ENCODE peak calls at places on chromosomes 12 and 14, in six cellular contexts. T is pancreas; L is iPS DF 6.9; E is CD4-positive, alpha-beta memory T cell; Z is prostate gland; J is tibial artery. A is an unnamed sample. For H3K4me1 and H3K27me3, the result is how much of the 10 kb centered on the place peaks cover.

GRCh38 chr12:122449317-122449716 is 26.8 kb upstream of the CLIP1 start:
- DNase-seq in T (no peak), E (no peak), Z (no peak), L (no peak), J (no peak), A (peak)

GRCh38 chr12:50986961-50987737 is 34.8 kb downstream of the HIGD1C start:
- DNase-seq in T (peak), L (no peak), E (peak), Z (peak), J (peak), A (peak)

GRCh38 chr12:124030008-124030407 is 57.0 kb downstream of the ZNF664 start:
- DNase-seq in L (no peak), J (no peak), E (no peak), Z (no peak), T (no peak), A (no peak)

GRCh38 chr12:27003421-27004311 is 10.5 kb downstream of the TM7SF3 start:
- DNase-seq in J (no peak), Z (no peak), E (no peak), L (no peak), T (no peak), A (no peak)

GRCh38 chr12:95974358-95974757 is 21.8 kb downstream of the HAL start:
- DNase-seq in E (no peak), Z (no peak), L (no peak), T (no peak), J (no peak), A (no peak)

GRCh38 chr12:71584356-71584755 is 79.3 kb downstream of the ZFC3H1 start:
- DNase-seq in J (no peak), L (no peak), T (no peak), E (no peak), Z (no peak), A (no peak)

GRCh38 chr14:76083796-76084195 is 67.9 kb upstream of the GPATCH2L start:
- DNase-seq in J (no peak), T (no peak), E (no peak), L (no peak), Z (no peak), A (no peak)

GRCh38 chr14:57871487-57872080 is 5.7 kb upstream of the SLC35F4 start:
- DNase-seq in L (no peak), Z (no peak), T (peak), J (no peak), E (no peak), A (peak)

GRCh38 chr14:53295985-53296582 is 143.0 kb upstream of the DDHD1 start:
- DNase-seq in T (no peak), J (no peak), L (peak), Z (no peak), E (peak), A (peak)

GRCh38 chr12:49863946-49864816 is 21.3 kb upstream of the BCDIN3D start:
- DNase-seq in L (no peak), E (no peak), T (no peak), Z (no peak), J (no peak), A (no peak)

GRCh38 chr12:23930599-23930998 is 18.9 kb downstream of the SOX5 start:
- DNase-seq in E (no peak), T (no peak), J (no peak), L (no peak), Z (no peak), A (no peak)

GRCh38 chr14:60713513-60713912 is 10.6 kb downstream of the SIX4 start:
- DNase-seq in L (no peak), J (no peak), T (no peak), E (no peak), Z (no peak), A (no peak)

GRCh38 chr12:58346032-58346632 is 404.8 kb downstream of the ATP23 start:
- DNase-seq in Z (no peak), E (peak), T (no peak), J (no peak), L (no peak), A (no peak)

GRCh38 chr14:59018978-59019377 is 169.5 kb upstream of the DAAM1 start:
- DNase-seq in J (no peak), L (peak), E (no peak), T (no peak), Z (no peak), A (no peak)

GRCh38 chr12:20140751-20141150 is 227.6 kb upstream of the PDE3A start:
- DNase-seq in L (no peak), E (no peak), T (no peak), Z (no peak), J (no peak), A (no peak)

GRCh38 chr14:77423423-77423822 is at the start of gene NOXRED1:
- DNase-seq in E (no peak), L (no peak), Z (no peak), J (no peak), T (no peak), A (no peak)

GRCh38 chr12:68476786-68477185 is 133.9 kb upstream of the RAP1B start:
- DNase-seq in E (no peak), Z (no peak), L (no peak), J (no peak), T (no peak), A (no peak)

GRCh38 chr14:67524152-67524963 is 8.7 kb upstream of the PLEKHH1 start:
- DNase-seq in J (no peak), L (no peak), Z (no peak), E (no peak), T (no peak), A (no peak)

GRCh38 chr12:38823314-38823713 is 82.1 kb downstream of the CPNE8 start:
- DNase-seq in J (no peak), L (no peak), E (no peak), T (no peak), Z (no peak), A (no peak)

GRCh38 chr12:31120392-31121008 is 46.8 kb downstream of the DDX11 start:
- DNase-seq in L (no peak), T (no peak), J (no peak), Z (no peak), E (no peak), A (no peak)

GRCh38 chr12:34600592-34601462 is 578.5 kb downstream of the ALG10 start:
- DNase-seq in E (no peak), J (no peak), L (no peak), Z (no peak), T (no peak), A (no peak)

GRCh38 chr12:6868211-6869048 is 1.1 kb downstream of the TPI1 start:
- DNase-seq in T (no peak), L (no peak), Z (no peak), J (no peak), E (no peak), A (no peak)

DNA sequence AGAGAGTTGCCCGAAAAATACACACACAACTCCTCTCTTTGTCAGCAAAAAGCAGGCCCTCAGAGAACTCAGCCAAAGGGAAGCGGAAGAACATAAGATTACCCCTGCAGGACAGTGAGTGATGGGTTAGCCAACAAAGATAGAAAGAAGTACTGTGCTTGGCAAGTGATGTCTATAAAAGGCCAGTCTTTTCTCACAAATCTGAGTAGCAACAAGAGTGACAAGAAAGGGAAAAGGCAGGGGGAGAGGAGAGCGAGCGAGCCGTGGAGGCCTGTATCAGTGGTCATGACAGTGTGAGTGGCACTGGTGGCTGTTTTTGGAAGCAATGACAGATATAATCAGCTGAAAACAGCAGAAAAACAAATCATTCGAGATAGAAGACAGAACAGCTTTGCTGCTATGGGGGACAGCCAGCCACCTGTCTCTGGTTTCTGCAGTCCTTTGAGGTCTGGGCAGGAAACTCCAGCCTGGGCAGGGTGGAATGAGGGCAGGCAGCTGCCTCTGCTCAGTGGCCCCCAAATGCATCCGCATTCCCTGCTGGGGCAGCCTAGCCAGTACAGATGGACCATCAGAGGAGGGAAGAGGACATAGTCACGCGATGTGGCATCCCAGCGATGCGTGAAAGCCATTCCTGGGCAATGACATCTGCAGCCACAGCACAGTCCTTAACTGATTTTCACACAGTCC is 74.7 kb downstream of the TRIM9 start:
- DNase-seq in E (no peak), J (no peak), L (no peak), T (no peak), Z (no peak), A (no peak)
- H3K4me1 ChIP-seq in E (under half), J (under half), L (under half), T (under half), Z (under half), A (under half)

GRCh38 chr14:24316597-24316950 is 5.3 kb downstream of the LTB4R start:
- DNase-seq in Z (no peak), L (no peak), E (no peak), T (no peak), J (no peak), A (no peak)
- H3K27me3 ChIP-seq in Z (under half), L (under half), E (under half), T (under half), J (half or more), A (under half)

GRCh38 chr14:91357731-91358319 is 59.8 kb downstream of the CCDC88C start:
- DNase-seq in J (no peak), E (no peak), T (no peak), L (no peak), Z (no peak), A (no peak)
- H3K4me1 ChIP-seq in J (under half), E (half or more), T (under half), L (under half), Z (under half), A (under half)

GRCh38 chr12:54138219-54138618 is 50.6 kb downstream of the SMUG1 start:
- DNase-seq in J (no peak), E (no peak), Z (no peak), L (no peak), T (no peak), A (no peak)

GRCh38 chr12:54134850-54135249 is 53.9 kb downstream of the SMUG1 start:
- DNase-seq in T (no peak), Z (no peak), J (no peak), L (no peak), E (no peak), A (no peak)

GRCh38 chr12:54139030-54139429 is 49.8 kb downstream of the SMUG1 start:
- DNase-seq in T (no peak), E (no peak), L (no peak), J (no peak), Z (no peak), A (no peak)

GRCh38 chr12:54135621-54136027 is 53.2 kb downstream of the SMUG1 start:
- DNase-seq in J (no peak), T (no peak), L (no peak), Z (no peak), E (no peak), A (no peak)

GRCh38 chr12:54136844-54137580 is 51.8 kb downstream of the SMUG1 start:
- DNase-seq in Z (no peak), L (no peak), T (no peak), J (no peak), E (no peak), A (no peak)
- H3K27me3 ChIP-seq in Z (under half), L (under half), T (under half), J (under half), E (under half), A (under half)

GRCh38 chr12:47811070-47811391 is 8.7 kb downstream of the HDAC7 start:
- DNase-seq in L (no peak), Z (no peak), E (no peak), T (no peak), J (no peak), A (no peak)

GRCh38 chr12:47805417-47805816 is 14.3 kb downstream of the HDAC7 start:
- DNase-seq in Z (no peak), E (no peak), L (no peak), T (no peak), J (peak), A (no peak)

GRCh38 chr12:47808574-47809380 is 10.9 kb downstream of the HDAC7 start:
- DNase-seq in T (no peak), L (no peak), J (no peak), E (no peak), Z (no peak), A (no peak)

GRCh38 chr12:47807338-47807737 is 12.4 kb downstream of the HDAC7 start:
- DNase-seq in J (no peak), T (no peak), Z (no peak), E (no peak), L (no peak), A (no peak)

GRCh38 chr12:47808049-47808448 is 11.7 kb downstream of the HDAC7 start:
- DNase-seq in Z (no peak), T (no peak), E (peak), L (no peak), J (peak), A (no peak)
- H3K4me1 ChIP-seq in Z (under half), T (under half), E (half or more), L (under half), J (under half), A (half or more)

DNA sequence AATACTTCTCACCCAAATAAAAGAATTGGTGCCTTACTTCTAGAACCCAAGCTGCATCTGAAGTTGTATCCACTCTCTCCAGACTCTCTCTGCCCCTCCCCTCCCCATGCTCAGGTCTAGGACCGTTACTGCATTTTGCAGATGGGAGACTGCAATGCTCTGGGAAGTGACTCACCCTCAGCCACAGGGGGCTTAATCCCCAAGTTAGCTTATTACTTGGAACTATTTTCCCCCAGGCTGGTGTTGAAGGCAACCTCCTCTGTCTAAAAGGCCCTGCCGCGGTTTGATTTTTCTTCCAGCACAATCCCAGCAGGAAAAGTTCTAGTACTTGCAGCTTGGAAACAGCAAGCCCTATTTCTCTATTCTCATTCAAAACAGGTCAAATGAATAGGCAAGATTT is 239.0 kb downstream of the EMP1 start:
- DNase-seq in Z (no peak), J (no peak), L (no peak), T (no peak), E (no peak), A (no peak)
- H3K27me3 ChIP-seq in Z (under half), J (under half), L (under half), T (under half), E (under half), A (under half)

DNA sequence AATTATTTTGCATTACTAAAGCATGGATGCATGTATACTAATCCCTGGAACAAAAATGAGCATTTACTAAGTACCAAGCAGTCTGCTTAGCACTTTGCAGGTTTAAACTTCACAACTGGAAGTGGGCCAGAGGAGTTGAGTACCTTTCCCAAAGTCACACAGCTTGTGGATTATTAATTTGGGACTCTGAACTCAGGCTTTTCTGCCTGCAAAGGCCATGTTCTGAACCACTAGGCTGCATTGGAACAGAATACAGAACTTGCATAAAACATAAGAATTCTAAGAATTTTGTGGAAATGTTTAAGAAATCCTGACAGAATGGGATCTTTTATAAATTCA is 132.9 kb upstream of the AMIGO2 start:
- DNase-seq in T (no peak), J (no peak), L (no peak), E (no peak), Z (no peak), A (no peak)
- H3K4me1 ChIP-seq in T (under half), J (under half), L (under half), E (under half), Z (under half), A (under half)

DNA sequence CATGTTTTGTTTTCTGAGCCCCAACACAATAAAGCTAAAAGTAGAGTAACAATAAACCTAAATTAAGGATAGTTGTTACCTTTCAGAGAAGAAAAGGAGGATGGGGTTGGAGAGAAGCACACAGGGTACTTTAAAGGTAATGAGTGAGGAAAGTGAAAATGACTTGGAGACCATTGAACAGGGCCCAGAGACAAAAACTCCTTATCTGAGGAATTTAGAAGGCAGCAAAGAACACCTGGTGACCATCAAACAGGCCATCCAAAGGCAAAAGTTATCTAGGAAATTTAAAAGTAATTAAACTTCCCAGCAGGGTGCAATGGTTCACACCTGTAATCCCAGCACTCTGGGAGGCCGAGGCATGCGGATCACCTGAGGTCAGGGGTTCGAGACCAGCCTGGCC is 39.0 kb upstream of the CEP83 start:
- DNase-seq in E (no peak), T (no peak), Z (no peak), L (no peak), J (no peak), A (no peak)
- H3K27me3 ChIP-seq in E (under half), T (under half), Z (under half), L (under half), J (under half), A (under half)

DNA sequence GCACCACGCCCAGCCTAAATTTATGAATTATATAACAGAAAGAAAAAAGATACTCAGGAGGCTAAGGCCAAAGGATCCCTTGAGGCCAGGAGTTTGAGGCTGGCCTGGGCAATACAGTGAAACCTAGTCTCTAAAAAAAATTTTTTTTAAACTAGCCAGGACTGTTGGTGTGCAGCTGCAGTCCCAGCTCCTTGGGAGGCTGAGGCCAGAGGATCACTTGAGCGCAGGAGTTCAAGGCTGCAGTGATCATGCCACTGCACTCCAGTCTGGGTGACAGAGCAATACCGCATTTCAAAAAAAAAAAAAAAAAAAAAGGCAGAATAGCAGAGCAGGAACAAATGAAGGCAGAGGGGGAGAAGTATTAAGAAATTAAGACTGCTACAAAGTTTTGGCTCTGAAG is 2.6 kb upstream of the PSMA6 start:
- DNase-seq in T (no peak), E (no peak), Z (no peak), J (no peak), L (no peak), A (no peak)
- H3K4me1 ChIP-seq in T (under half), E (half or more), Z (under half), J (under half), L (under half), A (under half)

DNA sequence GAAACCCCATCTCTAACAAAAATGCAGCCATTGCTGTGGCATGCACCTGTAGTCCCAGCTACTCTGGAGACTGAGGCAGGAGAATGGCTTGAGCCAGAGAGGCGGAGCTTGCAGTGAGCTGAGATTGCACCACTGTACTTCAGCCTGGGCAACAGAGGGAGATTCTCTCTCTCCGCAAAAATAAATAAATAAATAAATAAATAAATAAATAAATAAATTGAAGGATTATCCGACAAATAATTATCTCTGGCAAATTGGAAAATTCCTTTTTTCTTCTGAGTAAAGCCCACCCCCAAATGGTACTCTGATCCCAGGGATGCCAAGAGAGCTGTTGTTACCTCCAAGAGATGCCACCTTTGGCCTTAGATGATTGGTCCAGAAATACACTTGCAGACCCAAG is 137.9 kb downstream of the SUDS3 start:
- DNase-seq in L (no peak), J (no peak), E (no peak), T (no peak), Z (no peak), A (no peak)
- H3K27me3 ChIP-seq in L (under half), J (under half), E (under half), T (under half), Z (under half), A (under half)

A was measured in Panc1.